ENCODE peak calls at places on chromosomes 11 and 22, in seven cellular contexts. One of them, this sample, is unnamed.

GRCh38 chr22:39181356-39181755 is 28.9 kb upstream of the CBX7 start:
- DNase-seq in H9: no peak
- DNase-seq in IMR-90: no peak
- DNase-seq in neuronal stem cell: no peak
- DNase-seq in mesenchymal stem cell: no peak
- DNase-seq in mesendoderm: no peak
- DNase-seq in trophoblast cell: no peak
- DNase-seq in this sample: no peak

GRCh38 chr11:47248304-47248663 is 330 bp downstream of the ACP2 start:
- DNase-seq in H9: no peak
- DNase-seq in IMR-90: peak
- DNase-seq in neuronal stem cell: peak
- DNase-seq in mesenchymal stem cell: peak
- DNase-seq in mesendoderm: no peak
- DNase-seq in trophoblast cell: no peak
- DNase-seq in this sample: no peak

GRCh38 chr11:65215441-65216076 is 33.8 kb downstream of the CAPN1 start:
- DNase-seq in H9: no peak
- DNase-seq in IMR-90: no peak
- DNase-seq in neuronal stem cell: no peak
- DNase-seq in mesenchymal stem cell: no peak
- DNase-seq in mesendoderm: peak
- DNase-seq in trophoblast cell: no peak
- DNase-seq in this sample: no peak

GRCh38 chr11:3954448-3955298 is 99.2 kb downstream of the STIM1 start:
- DNase-seq in H9: no peak
- DNase-seq in IMR-90: peak
- DNase-seq in neuronal stem cell: no peak
- DNase-seq in mesenchymal stem cell: peak
- DNase-seq in mesendoderm: no peak
- DNase-seq in trophoblast cell: peak
- DNase-seq in this sample: no peak

GRCh38 chr11:85810871-85811611 is at the start of gene SYTL2:
- DNase-seq in H9: peak
- DNase-seq in IMR-90: peak
- DNase-seq in neuronal stem cell: peak
- DNase-seq in mesenchymal stem cell: peak
- DNase-seq in mesendoderm: peak
- DNase-seq in trophoblast cell: peak
- DNase-seq in this sample: peak

GRCh38 chr22:24697671-24698082 is 76.8 kb downstream of the PIWIL3 start:
- DNase-seq in H9: no peak
- DNase-seq in IMR-90: no peak
- DNase-seq in neuronal stem cell: no peak
- DNase-seq in mesenchymal stem cell: no peak
- DNase-seq in mesendoderm: no peak
- DNase-seq in trophoblast cell: no peak
- DNase-seq in this sample: no peak

GRCh38 chr22:33274214-33274828 is 216.1 kb upstream of the SYN3 start:
- DNase-seq in H9: peak
- DNase-seq in IMR-90: no peak
- DNase-seq in neuronal stem cell: no peak
- DNase-seq in mesenchymal stem cell: no peak
- DNase-seq in mesendoderm: peak
- DNase-seq in trophoblast cell: peak
- DNase-seq in this sample: peak

GRCh38 chr11:99148352-99148751 is 127.6 kb downstream of the CNTN5 start:
- DNase-seq in H9: no peak
- DNase-seq in IMR-90: no peak
- DNase-seq in neuronal stem cell: no peak
- DNase-seq in mesenchymal stem cell: no peak
- DNase-seq in mesendoderm: no peak
- DNase-seq in trophoblast cell: no peak
- DNase-seq in this sample: no peak

GRCh38 chr11:64334764-64335741 is 5.0 kb upstream of the CCDC88B start:
- DNase-seq in H9: peak
- DNase-seq in IMR-90: peak
- DNase-seq in neuronal stem cell: no peak
- DNase-seq in mesenchymal stem cell: peak
- DNase-seq in mesendoderm: peak
- DNase-seq in trophoblast cell: peak
- DNase-seq in this sample: no peak

GRCh38 chr11:99371257-99371656 is 350.5 kb downstream of the CNTN5 start:
- DNase-seq in H9: no peak
- DNase-seq in IMR-90: peak
- DNase-seq in neuronal stem cell: no peak
- DNase-seq in mesenchymal stem cell: peak
- DNase-seq in mesendoderm: no peak
- DNase-seq in trophoblast cell: no peak
- DNase-seq in this sample: no peak

GRCh38 chr11:120058931-120059330 is 79.0 kb downstream of the TRIM29 start:
- DNase-seq in H9: peak
- DNase-seq in IMR-90: no peak
- DNase-seq in neuronal stem cell: no peak
- DNase-seq in mesenchymal stem cell: no peak
- DNase-seq in mesendoderm: no peak
- DNase-seq in trophoblast cell: no peak
- DNase-seq in this sample: peak

GRCh38 chr22:20316844-20317401 is 2.9 kb downstream of the DGCR6L start:
- DNase-seq in H9: no peak
- DNase-seq in IMR-90: no peak
- DNase-seq in neuronal stem cell: no peak
- DNase-seq in mesenchymal stem cell: no peak
- DNase-seq in mesendoderm: no peak
- DNase-seq in trophoblast cell: no peak
- DNase-seq in this sample: peak

GRCh38 chr11:27520226-27520625 is 13.7 kb upstream of the LIN7C start:
- DNase-seq in H9: no peak
- DNase-seq in IMR-90: no peak
- DNase-seq in neuronal stem cell: no peak
- DNase-seq in mesenchymal stem cell: no peak
- DNase-seq in mesendoderm: no peak
- DNase-seq in trophoblast cell: no peak
- DNase-seq in this sample: no peak

GRCh38 chr11:27518522-27518921 is 12.0 kb upstream of the LIN7C start:
- DNase-seq in H9: no peak
- DNase-seq in IMR-90: no peak
- DNase-seq in neuronal stem cell: no peak
- DNase-seq in mesenchymal stem cell: no peak
- DNase-seq in mesendoderm: no peak
- DNase-seq in trophoblast cell: no peak
- DNase-seq in this sample: no peak

GRCh38 chr11:27528711-27529110 is 22.1 kb upstream of the LIN7C start:
- DNase-seq in H9: no peak
- DNase-seq in IMR-90: no peak
- DNase-seq in neuronal stem cell: no peak
- DNase-seq in mesenchymal stem cell: no peak
- DNase-seq in mesendoderm: no peak
- DNase-seq in trophoblast cell: no peak
- DNase-seq in this sample: no peak

GRCh38 chr11:27525824-27526516 is 19.4 kb upstream of the LIN7C start:
- DNase-seq in H9: no peak
- DNase-seq in IMR-90: no peak
- DNase-seq in neuronal stem cell: no peak
- DNase-seq in mesenchymal stem cell: no peak
- DNase-seq in mesendoderm: no peak
- DNase-seq in trophoblast cell: no peak
- DNase-seq in this sample: no peak

DNA sequence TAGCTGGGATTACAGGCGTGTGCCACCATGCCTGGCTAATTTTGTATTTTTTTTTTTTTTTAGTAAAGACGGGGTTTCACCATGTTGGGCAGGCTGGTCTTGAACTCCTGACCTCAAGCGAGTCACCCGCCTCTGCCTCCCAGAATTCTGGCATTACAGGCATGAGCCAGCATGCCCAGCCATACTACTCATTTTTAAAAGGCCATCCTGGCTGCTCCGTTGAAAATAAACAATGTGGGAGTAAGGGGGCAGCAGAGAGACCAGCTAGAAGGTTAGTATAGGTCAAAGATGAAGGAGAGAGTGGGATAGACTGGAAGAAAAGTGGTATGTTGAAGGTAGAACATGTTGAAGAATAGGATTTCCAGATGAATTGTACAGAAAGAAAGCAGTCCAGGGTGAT is 17.6 kb upstream of the LIN7C start:
- DNase-seq in H9: peak
- DNase-seq in IMR-90: peak
- DNase-seq in neuronal stem cell: no peak
- DNase-seq in mesenchymal stem cell: peak
- DNase-seq in mesendoderm: peak
- DNase-seq in trophoblast cell: peak
- DNase-seq in this sample: peak
- H2AK5ac ChIP-seq in H9: no peak
- H2AK5ac ChIP-seq in IMR-90: no peak
- H2AK5ac ChIP-seq in neuronal stem cell: no peak
- H2AK5ac ChIP-seq in mesenchymal stem cell: no peak
- H2AK5ac ChIP-seq in mesendoderm: no peak
- H2AK5ac ChIP-seq in trophoblast cell: no peak
- H2AK5ac ChIP-seq in this sample: no peak

DNA sequence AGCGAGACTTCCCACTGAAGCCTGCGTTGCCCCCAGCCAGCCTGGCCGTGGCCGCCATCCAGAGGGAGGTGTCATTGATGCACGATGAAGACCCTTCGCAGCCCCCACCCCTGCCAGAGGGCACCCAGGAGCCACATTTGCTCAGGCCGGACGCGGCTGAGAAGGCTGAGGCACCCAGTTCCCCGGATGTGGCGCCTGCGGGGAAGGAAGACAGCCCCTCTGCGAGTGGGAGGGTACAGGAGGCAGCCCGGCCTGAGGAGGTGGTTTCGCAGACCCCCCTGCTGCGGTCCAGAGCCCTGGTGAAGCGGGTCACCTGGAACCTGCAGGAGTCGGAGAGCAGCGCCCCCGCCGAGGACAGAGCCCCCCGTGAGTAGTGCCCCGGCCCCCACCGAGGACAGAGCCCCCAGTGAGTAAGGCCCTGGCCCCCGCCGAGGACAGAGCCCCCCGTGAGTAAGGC is 6.4 kb downstream of the IRF7 start:
- DNase-seq in H9: no peak
- DNase-seq in IMR-90: no peak
- DNase-seq in neuronal stem cell: no peak
- DNase-seq in mesenchymal stem cell: no peak
- DNase-seq in mesendoderm: no peak
- DNase-seq in trophoblast cell: no peak
- DNase-seq in this sample: no peak
- H2AK5ac ChIP-seq in H9: no peak
- H2AK5ac ChIP-seq in IMR-90: no peak
- H2AK5ac ChIP-seq in neuronal stem cell: no peak
- H2AK5ac ChIP-seq in mesenchymal stem cell: no peak
- H2AK5ac ChIP-seq in mesendoderm: no peak
- H2AK5ac ChIP-seq in trophoblast cell: no peak
- H2AK5ac ChIP-seq in this sample: no peak

GRCh38 chr11:124409906-124410305 is 11.1 kb upstream of the OR8B3 start:
- DNase-seq in H9: no peak
- DNase-seq in IMR-90: no peak
- DNase-seq in neuronal stem cell: no peak
- DNase-seq in mesenchymal stem cell: no peak
- DNase-seq in mesendoderm: no peak
- DNase-seq in trophoblast cell: no peak
- DNase-seq in this sample: no peak
- H2AK5ac ChIP-seq in H9: no peak
- H2AK5ac ChIP-seq in IMR-90: no peak
- H2AK5ac ChIP-seq in neuronal stem cell: no peak
- H2AK5ac ChIP-seq in mesenchymal stem cell: no peak
- H2AK5ac ChIP-seq in mesendoderm: no peak
- H2AK5ac ChIP-seq in trophoblast cell: no peak
- H2AK5ac ChIP-seq in this sample: no peak

DNA sequence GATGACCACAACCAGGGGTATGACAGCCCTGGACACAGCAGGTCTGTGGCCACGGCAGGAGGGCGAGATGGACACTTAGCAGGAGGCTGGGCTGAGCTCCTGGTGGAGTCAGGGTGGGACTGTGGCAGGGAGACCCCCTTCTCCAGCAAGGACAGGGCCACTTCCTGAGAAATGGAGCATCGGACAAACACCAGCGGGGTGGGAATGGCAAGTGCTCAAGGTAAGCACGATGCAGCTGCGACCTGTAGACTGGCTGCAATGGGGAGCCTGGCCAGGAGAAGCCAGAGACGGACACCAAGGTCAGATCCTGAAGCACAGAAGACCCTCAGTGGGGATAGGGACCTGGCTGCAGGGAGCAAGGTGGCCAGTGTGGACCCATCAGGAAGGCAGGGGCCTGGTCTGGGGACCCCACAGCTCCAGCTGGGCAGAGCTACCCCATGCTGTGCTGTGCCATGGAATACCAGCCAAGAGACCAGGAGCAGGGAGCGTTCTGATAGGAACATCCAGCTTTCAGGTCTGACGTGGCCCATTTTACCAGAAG is 29.2 kb downstream of the RSPH14 start:
- DNase-seq in H9: no peak
- DNase-seq in IMR-90: no peak
- DNase-seq in neuronal stem cell: no peak
- DNase-seq in mesenchymal stem cell: no peak
- DNase-seq in mesendoderm: no peak
- DNase-seq in trophoblast cell: no peak
- DNase-seq in this sample: no peak
- H2AK5ac ChIP-seq in H9: no peak
- H2AK5ac ChIP-seq in IMR-90: no peak
- H2AK5ac ChIP-seq in neuronal stem cell: no peak
- H2AK5ac ChIP-seq in mesenchymal stem cell: no peak
- H2AK5ac ChIP-seq in mesendoderm: no peak
- H2AK5ac ChIP-seq in trophoblast cell: no peak
- H2AK5ac ChIP-seq in this sample: no peak

GRCh38 chr11:76212086-76213035 is 6.1 kb upstream of the WNT11 start:
- DNase-seq in H9: no peak
- DNase-seq in IMR-90: no peak
- DNase-seq in neuronal stem cell: no peak
- DNase-seq in mesenchymal stem cell: no peak
- DNase-seq in mesendoderm: no peak
- DNase-seq in trophoblast cell: no peak
- DNase-seq in this sample: no peak
- H2AK5ac ChIP-seq in H9: no peak
- H2AK5ac ChIP-seq in IMR-90: no peak
- H2AK5ac ChIP-seq in neuronal stem cell: no peak
- H2AK5ac ChIP-seq in mesenchymal stem cell: no peak
- H2AK5ac ChIP-seq in mesendoderm: no peak
- H2AK5ac ChIP-seq in trophoblast cell: no peak
- H2AK5ac ChIP-seq in this sample: peak

DNA sequence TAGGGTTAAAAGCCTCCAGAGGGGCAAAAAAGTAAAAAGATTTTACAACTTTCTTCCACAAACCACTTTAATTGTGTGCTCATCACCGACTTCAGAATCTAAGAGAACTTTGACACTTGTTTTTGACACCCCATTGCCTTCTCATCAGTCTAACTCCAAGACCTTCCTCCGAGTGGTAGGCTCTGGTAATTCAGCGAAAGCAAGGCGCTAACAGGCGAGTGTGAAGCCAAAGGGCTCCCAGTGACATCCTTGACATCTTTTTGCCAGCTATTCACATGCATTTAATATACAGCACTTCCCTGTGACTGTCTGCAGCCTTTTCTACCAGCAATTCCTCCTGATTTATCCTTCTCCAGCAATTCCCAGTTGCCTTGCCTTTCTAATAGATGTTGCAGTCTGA is 39.3 kb downstream of the SNX19 start:
- DNase-seq in H9: no peak
- DNase-seq in IMR-90: no peak
- DNase-seq in neuronal stem cell: no peak
- DNase-seq in mesenchymal stem cell: no peak
- DNase-seq in mesendoderm: peak
- DNase-seq in trophoblast cell: no peak
- DNase-seq in this sample: no peak
- H2AK5ac ChIP-seq in H9: no peak
- H2AK5ac ChIP-seq in IMR-90: no peak
- H2AK5ac ChIP-seq in neuronal stem cell: no peak
- H2AK5ac ChIP-seq in mesenchymal stem cell: no peak
- H2AK5ac ChIP-seq in mesendoderm: no peak
- H2AK5ac ChIP-seq in trophoblast cell: no peak
- H2AK5ac ChIP-seq in this sample: no peak

GRCh38 chr11:20762980-20763379 is 93.6 kb downstream of the NELL1 start:
- DNase-seq in H9: no peak
- DNase-seq in IMR-90: no peak
- DNase-seq in neuronal stem cell: no peak
- DNase-seq in mesenchymal stem cell: no peak
- DNase-seq in mesendoderm: peak
- DNase-seq in trophoblast cell: no peak
- DNase-seq in this sample: no peak
- H2AK5ac ChIP-seq in H9: no peak
- H2AK5ac ChIP-seq in IMR-90: no peak
- H2AK5ac ChIP-seq in neuronal stem cell: no peak
- H2AK5ac ChIP-seq in mesenchymal stem cell: no peak
- H2AK5ac ChIP-seq in mesendoderm: no peak
- H2AK5ac ChIP-seq in trophoblast cell: no peak
- H2AK5ac ChIP-seq in this sample: no peak

This sample was measured in H1.